ENCODE peak calls at places on chromosomes 13 and 19, in seven cellular contexts. One of them, this sample, is unnamed.

GRCh38 chr13:46211521-46212351 is at the start of gene LRRC63:
- DNase-seq in astrocyte of the spinal cord: peak
- DNase-seq in pancreas: peak
- DNase-seq in A549: peak
- DNase-seq in cardiac fibroblast: peak
- DNase-seq in CD8-positive, alpha-beta T cell: peak
- DNase-seq in left lung: peak
- DNase-seq in this sample: peak

GRCh38 chr19:13234518-13234917 is 84.3 kb downstream of the IER2 start:
- DNase-seq in astrocyte of the spinal cord: peak
- DNase-seq in pancreas: peak
- DNase-seq in A549: peak
- DNase-seq in cardiac fibroblast: peak
- DNase-seq in CD8-positive, alpha-beta T cell: peak
- DNase-seq in left lung: no peak
- DNase-seq in this sample: peak

GRCh38 chr13:85497652-85498051 is 301.6 kb downstream of the SLITRK6 start:
- DNase-seq in astrocyte of the spinal cord: peak
- DNase-seq in pancreas: no peak
- DNase-seq in A549: peak
- DNase-seq in cardiac fibroblast: peak
- DNase-seq in CD8-positive, alpha-beta T cell: no peak
- DNase-seq in left lung: no peak
- DNase-seq in this sample: no peak

GRCh38 chr19:35882074-35882832 is 13.9 kb downstream of the APLP1 start:
- DNase-seq in astrocyte of the spinal cord: peak
- DNase-seq in pancreas: no peak
- DNase-seq in A549: peak
- DNase-seq in cardiac fibroblast: peak
- DNase-seq in CD8-positive, alpha-beta T cell: peak
- DNase-seq in left lung: no peak
- DNase-seq in this sample: peak

GRCh38 chr13:40809471-40809870 is 20.1 kb downstream of the SLC25A15 start:
- DNase-seq in astrocyte of the spinal cord: no peak
- DNase-seq in pancreas: no peak
- DNase-seq in A549: no peak
- DNase-seq in cardiac fibroblast: no peak
- DNase-seq in CD8-positive, alpha-beta T cell: no peak
- DNase-seq in left lung: no peak
- DNase-seq in this sample: no peak

GRCh38 chr13:53200075-53200474 is 171.5 kb downstream of the OLFM4 start:
- DNase-seq in astrocyte of the spinal cord: no peak
- DNase-seq in pancreas: no peak
- DNase-seq in A549: no peak
- DNase-seq in cardiac fibroblast: no peak
- DNase-seq in CD8-positive, alpha-beta T cell: no peak
- DNase-seq in left lung: peak
- DNase-seq in this sample: no peak

GRCh38 chr13:49759503-49759902 is 33.0 kb downstream of the KPNA3 start:
- DNase-seq in astrocyte of the spinal cord: peak
- DNase-seq in pancreas: no peak
- DNase-seq in A549: no peak
- DNase-seq in cardiac fibroblast: peak
- DNase-seq in CD8-positive, alpha-beta T cell: no peak
- DNase-seq in left lung: no peak
- DNase-seq in this sample: no peak

GRCh38 chr19:3609779-3610719 is 3.4 kb upstream of the TBXA2R start:
- DNase-seq in astrocyte of the spinal cord: no peak
- DNase-seq in pancreas: no peak
- DNase-seq in A549: peak
- DNase-seq in cardiac fibroblast: no peak
- DNase-seq in CD8-positive, alpha-beta T cell: no peak
- DNase-seq in left lung: peak
- DNase-seq in this sample: no peak

GRCh38 chr13:98691360-98691759 is 61.1 kb downstream of the SLC15A1 start:
- DNase-seq in astrocyte of the spinal cord: no peak
- DNase-seq in pancreas: no peak
- DNase-seq in A549: no peak
- DNase-seq in cardiac fibroblast: no peak
- DNase-seq in CD8-positive, alpha-beta T cell: no peak
- DNase-seq in left lung: no peak
- DNase-seq in this sample: no peak

DNA sequence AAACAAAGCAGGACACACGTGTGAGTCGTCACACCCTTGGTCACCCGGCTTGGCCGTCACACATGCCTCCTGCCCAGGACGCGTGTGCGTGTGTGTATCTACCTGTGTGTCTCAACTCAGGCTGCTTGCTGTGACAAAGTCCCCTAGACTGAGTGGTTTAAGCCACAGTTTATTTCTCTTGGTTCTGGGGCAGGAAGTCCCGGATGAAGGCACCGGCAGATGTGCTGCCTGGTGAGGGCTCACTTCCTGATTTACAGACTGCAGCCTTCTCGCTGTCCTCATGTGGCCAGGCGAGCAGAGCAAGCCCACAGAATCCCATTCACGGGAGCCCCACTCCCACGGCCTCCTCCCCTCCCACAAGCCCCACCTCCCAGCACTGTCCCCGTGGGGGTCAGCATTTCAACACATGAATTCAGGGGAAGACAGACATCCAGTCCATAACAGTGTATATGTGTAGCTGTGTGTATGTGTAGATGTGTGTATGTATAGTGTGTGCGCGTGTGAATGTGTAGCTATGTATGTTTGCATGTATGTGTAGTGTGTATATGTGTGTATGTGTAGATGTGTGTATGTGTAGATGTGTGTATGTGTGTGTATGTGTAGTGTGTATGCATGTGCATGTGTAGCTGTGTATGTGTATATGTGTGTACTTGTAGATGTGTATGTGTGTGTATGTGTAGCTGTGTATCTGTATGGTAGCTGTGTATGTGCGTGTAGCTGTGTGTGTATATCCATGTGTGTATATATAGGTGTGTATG is 51.5 kb downstream of the MCF2L start:
- DNase-seq in astrocyte of the spinal cord: no peak
- DNase-seq in pancreas: no peak
- DNase-seq in A549: no peak
- DNase-seq in cardiac fibroblast: no peak
- DNase-seq in CD8-positive, alpha-beta T cell: no peak
- DNase-seq in left lung: peak
- DNase-seq in this sample: no peak
- TF ChIP-seq CTCF in astrocyte of the spinal cord: no peak
- TF ChIP-seq CTCF in pancreas: no peak
- TF ChIP-seq CTCF in A549: no peak
- TF ChIP-seq CTCF in cardiac fibroblast: no peak
- TF ChIP-seq CTCF in CD8-positive, alpha-beta T cell: no peak
- TF ChIP-seq CTCF in left lung: no peak
- TF ChIP-seq CTCF in this sample: no peak

DNA sequence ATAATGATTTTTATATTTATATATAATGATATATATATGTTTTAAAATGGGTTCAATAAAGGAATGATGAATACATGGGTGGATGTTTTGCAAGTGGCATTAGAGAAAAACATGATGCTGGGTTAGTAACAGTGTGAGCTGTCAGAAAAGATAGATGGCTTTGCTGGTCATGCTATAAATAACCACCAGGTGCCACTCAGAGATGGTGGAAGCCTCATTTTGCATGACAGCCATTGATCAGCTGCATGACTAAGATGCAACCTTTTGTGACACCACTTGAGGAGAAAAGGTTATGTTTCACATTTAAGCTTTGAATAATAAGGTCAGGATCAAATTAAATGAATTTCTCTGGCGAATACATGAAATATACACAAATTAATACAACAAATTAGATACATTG is 737.7 kb downstream of the PCDH9 start:
- DNase-seq in astrocyte of the spinal cord: no peak
- DNase-seq in pancreas: no peak
- DNase-seq in A549: peak
- DNase-seq in cardiac fibroblast: no peak
- DNase-seq in CD8-positive, alpha-beta T cell: no peak
- DNase-seq in left lung: no peak
- DNase-seq in this sample: no peak
- TF ChIP-seq CTCF in astrocyte of the spinal cord: no peak
- TF ChIP-seq CTCF in pancreas: no peak
- TF ChIP-seq CTCF in A549: peak
- TF ChIP-seq CTCF in cardiac fibroblast: peak
- TF ChIP-seq CTCF in CD8-positive, alpha-beta T cell: no peak
- TF ChIP-seq CTCF in left lung: no peak
- TF ChIP-seq CTCF in this sample: no peak

GRCh38 chr13:99930925-99931324 is 40.6 kb downstream of the ZIC5 start:
- DNase-seq in astrocyte of the spinal cord: no peak
- DNase-seq in pancreas: no peak
- DNase-seq in A549: no peak
- DNase-seq in cardiac fibroblast: no peak
- DNase-seq in CD8-positive, alpha-beta T cell: no peak
- DNase-seq in left lung: no peak
- DNase-seq in this sample: no peak

GRCh38 chr13:99931462-99931861 is 40.1 kb downstream of the ZIC5 start:
- DNase-seq in astrocyte of the spinal cord: no peak
- DNase-seq in pancreas: no peak
- DNase-seq in A549: no peak
- DNase-seq in cardiac fibroblast: no peak
- DNase-seq in CD8-positive, alpha-beta T cell: no peak
- DNase-seq in left lung: no peak
- DNase-seq in this sample: no peak

GRCh38 chr13:99941086-99941485 is 30.5 kb downstream of the ZIC5 start:
- DNase-seq in astrocyte of the spinal cord: no peak
- DNase-seq in pancreas: no peak
- DNase-seq in A549: no peak
- DNase-seq in cardiac fibroblast: no peak
- DNase-seq in CD8-positive, alpha-beta T cell: no peak
- DNase-seq in left lung: no peak
- DNase-seq in this sample: no peak

GRCh38 chr13:99932912-99933311 is 38.7 kb downstream of the ZIC5 start:
- DNase-seq in astrocyte of the spinal cord: no peak
- DNase-seq in pancreas: no peak
- DNase-seq in A549: no peak
- DNase-seq in cardiac fibroblast: no peak
- DNase-seq in CD8-positive, alpha-beta T cell: no peak
- DNase-seq in left lung: no peak
- DNase-seq in this sample: no peak

DNA sequence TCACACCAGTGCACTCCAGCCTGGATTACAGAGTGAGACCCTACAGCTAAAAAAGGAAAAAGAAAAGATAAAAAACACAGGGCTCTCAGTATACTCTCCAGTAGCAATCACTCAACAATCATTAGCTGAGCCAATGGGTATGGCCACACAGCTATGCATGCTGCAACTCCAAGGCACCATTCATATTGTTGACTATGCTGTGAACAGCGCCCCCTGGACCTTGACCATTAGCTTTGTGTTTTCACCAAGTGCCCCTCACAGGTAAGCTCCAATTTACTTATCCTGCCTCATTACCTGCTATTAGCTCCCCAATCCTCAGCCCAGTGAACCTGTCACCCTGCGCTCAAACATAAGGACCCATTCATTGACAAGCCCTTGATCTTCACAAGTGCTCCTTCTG is 35.8 kb downstream of the ZIC5 start:
- DNase-seq in astrocyte of the spinal cord: no peak
- DNase-seq in pancreas: no peak
- DNase-seq in A549: no peak
- DNase-seq in cardiac fibroblast: no peak
- DNase-seq in CD8-positive, alpha-beta T cell: no peak
- DNase-seq in left lung: no peak
- DNase-seq in this sample: no peak
- TF ChIP-seq CTCF in astrocyte of the spinal cord: no peak
- TF ChIP-seq CTCF in pancreas: no peak
- TF ChIP-seq CTCF in A549: no peak
- TF ChIP-seq CTCF in cardiac fibroblast: no peak
- TF ChIP-seq CTCF in CD8-positive, alpha-beta T cell: no peak
- TF ChIP-seq CTCF in left lung: no peak
- TF ChIP-seq CTCF in this sample: peak

GRCh38 chr19:48873476-48874308 is 1.5 kb downstream of the PPP1R15A start:
- DNase-seq in astrocyte of the spinal cord: no peak
- DNase-seq in pancreas: no peak
- DNase-seq in A549: peak
- DNase-seq in cardiac fibroblast: no peak
- DNase-seq in CD8-positive, alpha-beta T cell: no peak
- DNase-seq in left lung: no peak
- DNase-seq in this sample: no peak

GRCh38 chr19:48872182-48872883 is at the start of gene PPP1R15A:
- DNase-seq in astrocyte of the spinal cord: peak
- DNase-seq in pancreas: peak
- DNase-seq in A549: peak
- DNase-seq in cardiac fibroblast: peak
- DNase-seq in CD8-positive, alpha-beta T cell: peak
- DNase-seq in left lung: peak
- DNase-seq in this sample: peak

GRCh38 chr19:48877900-48878218 is 5.6 kb downstream of the PPP1R15A start:
- DNase-seq in astrocyte of the spinal cord: no peak
- DNase-seq in pancreas: no peak
- DNase-seq in A549: peak
- DNase-seq in cardiac fibroblast: no peak
- DNase-seq in CD8-positive, alpha-beta T cell: no peak
- DNase-seq in left lung: no peak
- DNase-seq in this sample: no peak

GRCh38 chr19:48872884-48873475 is 759 bp downstream of the PPP1R15A start:
- DNase-seq in astrocyte of the spinal cord: peak
- DNase-seq in pancreas: peak
- DNase-seq in A549: peak
- DNase-seq in cardiac fibroblast: peak
- DNase-seq in CD8-positive, alpha-beta T cell: peak
- DNase-seq in left lung: peak
- DNase-seq in this sample: peak

DNA sequence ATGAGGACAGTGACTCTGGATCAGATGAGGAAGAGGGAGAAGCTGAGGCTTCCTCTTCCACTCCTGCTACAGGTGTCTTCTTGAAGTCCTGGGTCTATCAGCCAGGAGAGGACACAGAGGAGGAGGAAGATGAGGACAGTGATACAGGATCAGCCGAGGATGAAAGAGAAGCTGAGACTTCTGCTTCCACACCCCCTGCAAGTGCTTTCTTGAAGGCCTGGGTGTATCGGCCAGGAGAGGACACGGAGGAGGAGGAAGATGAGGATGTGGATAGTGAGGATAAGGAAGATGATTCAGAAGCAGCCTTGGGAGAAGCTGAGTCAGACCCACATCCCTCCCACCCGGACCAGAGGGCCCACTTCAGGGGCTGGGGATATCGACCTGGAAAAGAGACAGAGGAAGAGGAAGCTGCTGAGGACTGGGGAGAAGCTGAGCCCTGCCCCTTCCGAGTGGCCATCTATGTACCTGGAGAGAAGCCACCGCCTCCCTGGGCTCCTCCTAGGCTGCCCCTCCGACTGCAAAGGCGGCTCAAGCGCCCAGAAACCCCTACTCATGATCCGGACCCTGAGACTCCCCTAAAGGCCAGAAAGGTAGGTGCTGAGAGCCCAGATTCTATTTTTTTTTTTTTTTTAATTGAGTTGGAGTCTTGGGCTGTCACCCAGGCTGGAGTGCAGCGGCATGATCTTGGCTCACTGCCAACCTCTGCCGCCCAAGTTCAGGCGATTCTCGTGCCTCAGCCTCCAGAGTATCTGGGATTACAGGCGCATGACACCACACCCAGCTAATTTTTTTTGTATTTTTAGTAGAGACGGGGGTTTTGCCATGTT is 2.3 kb downstream of the PPP1R15A start:
- DNase-seq in astrocyte of the spinal cord: peak
- DNase-seq in pancreas: no peak
- DNase-seq in A549: peak
- DNase-seq in cardiac fibroblast: peak
- DNase-seq in CD8-positive, alpha-beta T cell: no peak
- DNase-seq in left lung: no peak
- DNase-seq in this sample: no peak
- TF ChIP-seq CTCF in astrocyte of the spinal cord: no peak
- TF ChIP-seq CTCF in pancreas: no peak
- TF ChIP-seq CTCF in A549: no peak
- TF ChIP-seq CTCF in cardiac fibroblast: no peak
- TF ChIP-seq CTCF in CD8-positive, alpha-beta T cell: no peak
- TF ChIP-seq CTCF in left lung: no peak
- TF ChIP-seq CTCF in this sample: no peak

This sample was measured in GM13977.